ENCODE peak calls at places on chromosome 21, in five cellular contexts. M is BJ, L is AG04449, R is PC-3, C is pancreas. I is an unnamed sample.

GRCh38 chr21:44955803-44956175 is 16.0 kb downstream of the SLX9 start:
- DNase-seq in C (no peak), L (no peak), M (no peak), R (no peak), I (no peak)

GRCh38 chr21:40732243-40732642 is 114.7 kb downstream of the DSCAM start:
- DNase-seq in R (no peak), M (peak; percentile 33), C (no peak), L (peak; percentile 40), I (peak; percentile 1)

GRCh38 chr21:44463716-44464115 is 8.4 kb downstream of the LRRC3 start:
- DNase-seq in R (no peak), C (no peak), L (no peak), M (no peak), I (no peak)

GRCh38 chr21:35198004-35198403 is 148.9 kb upstream of the RUNX1 start:
- DNase-seq in M (peak; percentile 90), R (peak; percentile 99), C (no peak), L (peak; percentile 79), I (peak; percentile 81)

GRCh38 chr21:38244885-38245869 is 11.6 kb upstream of the KCNJ15 start:
- DNase-seq in L (peak; percentile 86), R (peak; percentile 83), M (peak; percentile 91), C (no peak), I (peak; percentile 95)

GRCh38 chr21:27674037-27674436 is 707.1 kb upstream of the ADAMTS5 start:
- DNase-seq in C (no peak), R (peak; percentile 31), L (peak; percentile 76), M (peak; percentile 87), I (peak; percentile 93)

GRCh38 chr21:43600642-43601397 is 58.5 kb downstream of the HSF2BP start:
- DNase-seq in L (peak; percentile 83), R (peak; percentile 92), C (no peak), M (peak; percentile 73), I (peak; percentile 80)

GRCh38 chr21:44966135-44967081 is 26.6 kb downstream of the SLX9 start:
- DNase-seq in R (no peak), M (no peak), L (no peak), C (no peak), I (no peak)

GRCh38 chr21:24552491-24552890 is 1054.8 kb downstream of the MRPL39 start:
- DNase-seq in L (no peak), R (no peak), M (no peak), C (no peak), I (no peak)

GRCh38 chr21:34846601-34847112 is 177.9 kb downstream of the CLIC6 start:
- DNase-seq in L (no peak), C (no peak), M (peak; percentile 42), R (peak; percentile 93), I (no peak)

DNA sequence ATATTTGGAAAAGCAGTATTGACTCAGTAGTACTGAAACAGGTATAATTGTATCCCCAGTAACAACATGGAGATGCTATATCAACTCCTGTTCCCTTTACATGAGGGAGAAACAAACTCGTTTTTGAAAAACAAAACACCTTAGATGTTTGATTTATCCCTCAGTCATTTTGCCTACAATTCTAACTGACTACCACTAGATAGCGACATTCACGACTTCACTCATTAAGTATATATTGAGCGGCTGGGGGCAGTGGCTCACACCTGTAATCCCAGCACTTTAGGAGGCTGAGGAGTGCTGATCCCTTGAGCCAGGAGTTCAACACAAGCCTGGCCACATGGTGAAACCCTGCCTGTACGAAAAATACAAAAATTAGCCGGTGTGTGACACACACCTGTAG is 83.3 kb downstream of the CYYR1 start:
- DNase-seq in M (no peak), L (no peak), C (no peak), R (no peak), I (no peak)
- TF ChIP-seq CTCF in M (no peak), L (no peak), C (no peak), R (peak; percentile 44), I (no peak)

GRCh38 chr21:39453571-39454179 is 1.9 kb downstream of the SH3BGR start:
- DNase-seq in R (no peak), L (no peak), C (no peak), M (no peak), I (no peak)
- H3K4me3 ChIP-seq in R (no peak overlapping the region), L (no peak overlapping the region), C (no peak overlapping the region), M (no peak overlapping the region), I (no peak overlapping the region)

GRCh38 chr21:42466700-42467612 is 29.1 kb downstream of the RSPH1 start:
- DNase-seq in M (no peak), L (no peak), R (peak; percentile 50), C (no peak), I (no peak)
- TF ChIP-seq CTCF in M (peak; percentile 4), L (no peak), R (peak; percentile 62), C (no peak), I (peak; percentile 28)

GRCh38 chr21:41768371-41769042 is 1.7 kb upstream of the RIPK4 start:
- DNase-seq in L (peak; percentile 24), M (peak; percentile 78), R (peak; percentile 97), C (peak; percentile 87), I (peak; percentile 68)

GRCh38 chr21:41769933-41770332 is 3.1 kb upstream of the RIPK4 start:
- DNase-seq in R (no peak), C (no peak), M (no peak), L (no peak), I (no peak)

GRCh38 chr21:41767606-41768370 is 936 bp upstream of the RIPK4 start:
- DNase-seq in C (no peak), M (no peak), L (no peak), R (peak; percentile 79), I (no peak)

GRCh38 chr21:41769521-41769920 is 2.7 kb upstream of the RIPK4 start:
- DNase-seq in R (no peak), M (no peak), L (no peak), C (no peak), I (no peak)

GRCh38 chr21:41769106-41769505 is 2.3 kb upstream of the RIPK4 start:
- DNase-seq in C (no peak), M (no peak), L (no peak), R (no peak), I (no peak)
- H3K4me3 ChIP-seq in C (no peak overlapping the region), M (peak overlapping the region; percentile 17), L (peak overlapping the region; percentile 42), R (peak overlapping the region; percentile 94), I (peak overlapping the region; percentile 35)

DNA sequence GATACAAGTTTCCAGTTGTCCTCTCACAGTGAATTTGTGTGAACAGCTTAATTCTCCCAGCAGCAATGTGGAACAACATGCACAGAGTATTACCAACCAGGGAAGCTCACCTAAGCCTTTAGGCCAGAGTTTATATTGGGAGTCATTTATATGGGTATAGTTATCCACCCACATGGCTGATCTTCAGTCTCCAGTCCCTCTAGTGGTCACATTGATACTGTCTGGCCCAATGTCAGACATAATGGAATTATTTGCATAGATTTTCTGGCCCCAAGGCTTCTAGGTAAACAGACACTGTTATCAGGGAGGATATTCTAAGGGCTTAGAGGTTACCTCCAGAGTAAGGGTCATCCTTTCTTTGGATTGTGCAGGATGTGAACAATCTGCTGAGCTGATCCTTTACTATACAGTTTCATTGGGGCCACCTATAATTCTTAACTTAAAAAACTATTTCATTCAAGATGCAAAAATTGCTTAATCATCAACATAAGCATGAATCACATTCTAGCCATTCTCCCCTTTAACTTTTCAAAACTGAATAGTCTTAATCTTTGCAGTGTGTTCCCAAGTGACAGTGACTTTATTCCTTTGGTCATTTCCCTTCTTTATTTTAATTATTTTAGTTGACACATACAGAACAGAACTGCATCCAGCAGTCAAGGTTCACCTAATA is 210.9 kb downstream of the LTN1 start:
- DNase-seq in C (no peak), L (no peak), M (no peak), R (peak; percentile 72), I (no peak)
- TF ChIP-seq CTCF in C (no peak), L (peak; percentile 59), M (peak; percentile 56), R (peak; percentile 85), I (peak; percentile 60)

DNA sequence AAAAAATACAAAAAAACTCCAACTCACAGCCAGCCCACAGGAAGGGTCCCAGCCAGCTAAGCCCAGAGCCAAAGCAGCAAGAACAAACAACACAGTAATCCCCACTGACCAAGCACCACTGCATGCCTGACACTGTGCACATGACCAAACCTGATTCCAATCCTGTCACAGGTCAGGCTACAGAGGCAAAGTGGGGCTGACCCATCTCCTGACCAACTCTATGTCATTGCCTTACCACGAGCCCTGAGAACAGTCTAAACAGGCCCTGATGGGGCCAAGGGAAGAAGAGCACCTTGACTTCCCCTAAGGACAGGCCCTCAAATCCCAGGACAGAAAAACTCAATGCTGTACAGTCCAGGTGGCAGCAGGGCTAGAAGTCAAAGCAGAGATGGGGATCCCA is 2.4 kb downstream of the LSS start:
- DNase-seq in C (no peak), M (no peak), R (no peak), L (no peak), I (no peak)
- H3K4me3 ChIP-seq in C (no peak overlapping the region), M (no peak overlapping the region), R (peak overlapping the region; percentile 72), L (peak overlapping the region; percentile 10), I (no peak overlapping the region)

GRCh38 chr21:33230518-33231324 is 983 bp downstream of the IFNAR2 start:
- DNase-seq in C (peak; percentile 52), R (peak; percentile 63), M (peak; percentile 12), L (peak; percentile 28), I (no peak)

GRCh38 chr21:33229776-33230517 is at the start of gene IFNAR2:
- DNase-seq in R (peak; percentile 67), M (no peak), L (no peak), C (peak; percentile 63), I (no peak)

GRCh38 chr21:33231526-33231925 is 1.8 kb downstream of the IFNAR2 start:
- DNase-seq in L (no peak), C (no peak), R (no peak), M (no peak), I (no peak)

GRCh38 chr21:33229099-33229775 is 501 bp upstream of the IFNAR2 start:
- DNase-seq in C (no peak), R (no peak), M (no peak), L (no peak), I (no peak)

DNA sequence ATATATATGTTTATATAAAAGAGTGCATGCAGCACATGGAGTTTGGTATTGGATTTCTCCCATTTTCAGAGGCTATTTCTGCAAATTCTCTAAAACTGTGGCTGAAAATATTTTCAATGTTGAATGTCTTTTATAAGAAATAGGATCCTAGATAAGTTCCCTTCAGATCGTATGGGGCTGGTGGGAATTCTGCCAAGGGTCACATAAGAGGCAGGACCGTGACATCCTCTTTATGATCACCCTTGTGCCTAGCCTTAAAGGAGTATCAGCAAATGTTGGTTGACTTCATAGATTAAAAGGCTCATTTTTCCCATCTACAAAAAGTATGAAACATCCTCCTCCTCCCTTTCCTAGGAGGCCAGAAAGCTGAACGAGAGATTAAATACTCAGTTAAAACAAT is 1.3 kb upstream of the IFNAR2 start:
- DNase-seq in R (no peak), M (no peak), C (no peak), L (no peak), I (no peak)
- TF ChIP-seq CTCF in R (no peak), M (no peak), C (no peak), L (no peak), I (no peak)

GRCh38 chr21:15729346-15729673 is 472 bp upstream of the USP25 start:
- DNase-seq in L (no peak), C (no peak), R (no peak), M (no peak), I (no peak)
- H3K4me3 ChIP-seq in L (peak overlapping the region; percentile 78), C (peak overlapping the region; percentile 36), R (peak overlapping the region; percentile 69), M (peak overlapping the region; percentile 72), I (peak overlapping the region; percentile 40)

DNA sequence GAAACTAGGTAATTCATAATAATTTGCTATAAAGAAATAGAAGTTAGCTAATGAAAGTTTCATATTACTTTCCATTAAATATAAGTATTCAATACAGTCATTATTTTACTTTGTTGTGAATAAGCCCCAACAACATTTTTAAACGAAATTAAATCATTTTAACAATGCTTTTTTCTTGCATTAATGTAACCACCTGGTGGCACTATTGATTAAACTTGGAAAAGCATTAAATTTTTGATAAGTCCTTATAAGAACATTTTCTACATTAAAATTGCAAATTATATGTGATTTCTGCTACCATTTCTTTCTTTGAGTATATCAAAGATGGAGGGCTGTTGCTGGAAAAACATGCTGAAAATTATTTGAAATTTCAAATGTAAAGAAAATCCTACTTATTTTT is 918.8 kb upstream of the TMPRSS15 start:
- DNase-seq in L (no peak), M (no peak), R (peak; percentile 35), C (no peak), I (no peak)
- TF ChIP-seq CTCF in L (no peak), M (no peak), R (peak; percentile 59), C (peak; percentile 9), I (no peak)